ENCODE peak calls at places on chromosomes 5 and 9, in four cellular contexts. H is SK-MEL-5; Q is stimulated activated CD4-positive, alpha-beta T cell treated with anti-CD3 and anti-CD28 coated beads, Interleukin-4, amount 100 ng/mL, for 24 hours; S is T-helper 2 cell. V is an unnamed sample.

GRCh38 chr9:112809351-112809848 is 58.8 kb downstream of the SNX30 start:
- DNase-seq in Q (no peak), H (no peak), S (no peak), V (no peak)

GRCh38 chr9:136942881-136943230 is 1.7 kb downstream of the FBXW5 start:
- DNase-seq in H (no peak), Q (no peak), S (no peak), V (no peak)

GRCh38 chr5:177482359-177482795 is 8.9 kb upstream of the DBN1 start:
- DNase-seq in S (no peak), H (no peak), Q (no peak), V (no peak)

GRCh38 chr5:10511741-10512640 is 51.9 kb upstream of the ANKRD33B start:
- DNase-seq in Q (no peak), H (no peak), S (no peak), V (no peak)

GRCh38 chr5:75558972-75559632 is 47.4 kb downstream of the POLK start:
- DNase-seq in S (no peak), Q (no peak), H (no peak), V (no peak)

GRCh38 chr5:72600401-72600981 is 93.3 kb upstream of the ZNF366 start:
- DNase-seq in S (no peak), Q (no peak), H (no peak), V (no peak)

GRCh38 chr5:161549106-161549505 is 2.6 kb upstream of the GABRB2 start:
- DNase-seq in H (no peak), Q (no peak), S (peak; percentile 12), V (no peak)

GRCh38 chr5:171598279-171599152 is 179.1 kb downstream of the FGF18 start:
- DNase-seq in Q (no peak), H (peak; percentile 14), S (no peak), V (no peak)

GRCh38 chr5:147673276-147673675 is 109.3 kb downstream of the JAKMIP2 start:
- DNase-seq in Q (no peak), S (no peak), H (no peak), V (no peak)

GRCh38 chr5:14457475-14457874 is 124.1 kb upstream of the OTULINL start:
- DNase-seq in S (no peak), H (no peak), Q (no peak), V (no peak)

GRCh38 chr5:9947944-9948343 is 301.7 kb downstream of the ATPSCKMT start:
- DNase-seq in H (peak; percentile 66), S (no peak), Q (no peak), V (no peak)

GRCh38 chr9:81476808-81477207 is 212.5 kb downstream of the TLE1 start:
- DNase-seq in H (no peak), S (no peak), Q (no peak), V (no peak)

GRCh38 chr9:119003882-119004617 is 365.2 kb downstream of the BRINP1 start:
- DNase-seq in S (no peak), Q (no peak), H (no peak), V (no peak)

GRCh38 chr5:177098772-177099152 is 12.0 kb downstream of the FGFR4 start:
- DNase-seq in Q (no peak), S (no peak), H (no peak), V (no peak)

GRCh38 chr5:150862070-150862469 is 15.7 kb downstream of the IRGM start:
- DNase-seq in H (no peak), Q (no peak), S (no peak), V (no peak)

V was measured in activated effector memory CD4-positive, alpha-beta T cell treated with Interleukin-2 at 50 U/mL for 16 hours.